ENCODE peak calls at places on chromosomes 3 and 15, in eight cellular contexts. A, X, R, L, G, D, J and V are unnamed samples.

GRCh38 chr3:193563429-193563828 is 8.7 kb upstream of the ATP13A4 start:
- DNase-seq in A (no peak), R (no peak), J (no peak), G (no peak), X (no peak), D (no peak), L (no peak), V (peak; percentile 46)

GRCh38 chr3:133588035-133588434 is 14.5 kb downstream of the CDV3 start:
- DNase-seq in L (no peak), J (no peak), G (no peak), A (no peak), D (no peak), X (no peak), R (no peak), V (no peak)

GRCh38 chr15:29124581-29125381 is 144.8 kb downstream of the NSMCE3 start:
- DNase-seq in D (no peak), R (peak; percentile 22), G (no peak), J (no peak), X (no peak), L (no peak), A (no peak), V (no peak)

GRCh38 chr15:88610756-88611231 is 10.3 kb upstream of the AEN start:
- DNase-seq in R (no peak), A (no peak), D (no peak), J (no peak), G (no peak), X (no peak), L (peak; percentile 71), V (no peak)

GRCh38 chr15:72184165-72184811 is 13.3 kb downstream of the GRAMD2A start:
- DNase-seq in D (no peak), L (no peak), X (no peak), R (no peak), J (no peak), A (no peak), G (no peak), V (no peak)

GRCh38 chr3:47669026-47669749 is 90.5 kb upstream of the CSPG5 start:
- DNase-seq in J (no peak), A (no peak), G (no peak), X (no peak), D (no peak), L (no peak), R (peak; percentile 43), V (peak; percentile 76)

GRCh38 chr3:49609314-49609713 is 55.0 kb downstream of the BSN start:
- DNase-seq in G (no peak), D (no peak), A (no peak), R (no peak), L (no peak), X (no peak), J (no peak), V (no peak)

GRCh38 chr3:128881576-128881975 is 2.2 kb downstream of the ACAD9 start:
- DNase-seq in L (no peak), A (no peak), G (no peak), X (no peak), J (no peak), D (no peak), R (no peak), V (no peak)

GRCh38 chr3:16254933-16255725 is 9.6 kb downstream of the DPH3 start:
- DNase-seq in G (no peak), X (no peak), J (no peak), R (no peak), D (no peak), A (no peak), L (peak; percentile 40), V (no peak)

GRCh38 chr3:40827942-40828688 is 303.4 kb downstream of the ZNF621 start:
- DNase-seq in R (peak; percentile 61), L (no peak), G (no peak), A (no peak), J (no peak), X (no peak), D (no peak), V (peak; percentile 8)

GRCh38 chr3:126267169-126267975 is 87.0 kb upstream of the ALDH1L1 start:
- DNase-seq in J (no peak), A (no peak), G (no peak), X (no peak), L (no peak), D (peak; percentile 81), R (peak; percentile 93), V (peak; percentile 93)

GRCh38 chr15:50702762-50703334 is 16.3 kb upstream of the TRPM7 start:
- DNase-seq in L (no peak), D (no peak), X (no peak), R (peak; percentile 16), J (no peak), A (no peak), G (no peak), V (no peak)